ENCODE peak calls at places on chromosome 1, in five cellular contexts. M is PC-3, X is fibroblast of lung, S is GM23248, E is neural progenitor cell. N is an unnamed sample.

GRCh38 chr1:29136463-29136915 is 12.8 kb upstream of the TMEM200B start:
- DNase-seq in M (peak), X (peak), S (peak), E (no peak), N (no peak)

GRCh38 chr1:37393173-37393572 is 81.2 kb upstream of the ZC3H12A start:
- DNase-seq in M (no peak), X (no peak), S (no peak), E (no peak), N (no peak)

GRCh38 chr1:36561365-36561731 is 78.6 kb upstream of the CSF3R start:
- DNase-seq in M (no peak), X (no peak), S (no peak), E (no peak), N (no peak)

GRCh38 chr1:156550346-156550745 is 22.0 kb downstream of the IQGAP3 start:
- DNase-seq in M (no peak), X (no peak), S (no peak), E (no peak), N (no peak)

GRCh38 chr1:9275567-9276034 is 17.1 kb upstream of the SPSB1 start:
- DNase-seq in M (peak), X (peak), S (peak), E (no peak), N (no peak)

GRCh38 chr1:220374449-220374848 is 102.2 kb upstream of the RAB3GAP2 start:
- DNase-seq in M (no peak), X (no peak), S (peak), E (no peak), N (no peak)

GRCh38 chr1:65535981-65536380 is 115.5 kb downstream of the LEPR start:
- DNase-seq in M (no peak), X (no peak), S (no peak), E (no peak), N (no peak)

GRCh38 chr1:18973446-18973955 is 17.0 kb upstream of the IFFO2 start:
- DNase-seq in M (no peak), X (no peak), S (no peak), E (no peak), N (no peak)

GRCh38 chr1:28056129-28056925 is 32.1 kb downstream of the EYA3 start:
- DNase-seq in M (no peak), X (peak), S (no peak), E (no peak), N (no peak)

GRCh38 chr1:118983558-118984021 is 4.6 kb downstream of the TBX15 start:
- DNase-seq in M (no peak), X (no peak), S (peak), E (no peak), N (no peak)
- TF ChIP-seq EZH2 in M (no peak), X (no peak), S (no peak), E (peak), N (no peak)

GRCh38 chr1:114336360-114336759 is 174.6 kb downstream of the TRIM33 start:
- DNase-seq in M (no peak), X (no peak), S (no peak), E (no peak), N (peak)
- H3K9ac ChIP-seq in M (no peak), X (no peak), S (no peak), E (no peak), N (no peak)

GRCh38 chr1:94654031-94654430 is 112.5 kb upstream of the F3 start:
- DNase-seq in M (peak), X (peak), S (peak), E (no peak), N (no peak)
- H3K27ac ChIP-seq in M (no peak), X (no peak), S (no peak), E (no peak), N (peak)

GRCh38 chr1:236142358-236143103 is at the start of gene GPR137B:
- DNase-seq in M (peak), X (peak), S (peak), E (peak), N (no peak)

GRCh38 chr1:236143104-236143948 is 987 bp downstream of the GPR137B start:
- DNase-seq in M (peak), X (peak), S (peak), E (peak), N (no peak)

GRCh38 chr1:236141447-236142357 is 637 bp upstream of the GPR137B start:
- DNase-seq in M (peak), X (peak), S (peak), E (peak), N (no peak)

GRCh38 chr1:236139495-236139894 is 2.8 kb upstream of the GPR137B start:
- DNase-seq in M (no peak), X (no peak), S (no peak), E (no peak), N (no peak)

GRCh38 chr1:236140705-236141446 is 1.5 kb upstream of the GPR137B start:
- DNase-seq in M (no peak), X (no peak), S (no peak), E (no peak), N (no peak)
- TF ChIP-seq EZH2 in M (no peak), X (peak), S (no peak), E (no peak), N (no peak)